ENCODE peak calls at places on chromosomes 6 and 20, in six cellular contexts. I, A, O, J, K and G are unnamed samples.

GRCh38 chr20:50582591-50583234 is 72.5 kb downstream of the PTPN1 start:
- DNase-seq in O (no peak), K (no peak), A (no peak), I (no peak), J (no peak), G (no peak)

GRCh38 chr6:24431045-24431451 is 28.3 kb downstream of the MRS2 start:
- DNase-seq in K (peak; percentile 82), I (no peak), A (peak; percentile 43), J (no peak), O (peak; percentile 9), G (peak; percentile 54)

GRCh38 chr6:33513213-33513612 is 58.8 kb downstream of the ZBTB9 start:
- DNase-seq in J (no peak), O (no peak), K (no peak), A (no peak), I (no peak), G (no peak)

GRCh38 chr6:45305546-45305945 is 22.6 kb upstream of the RUNX2 start:
- DNase-seq in I (no peak), A (no peak), K (no peak), O (no peak), J (no peak), G (peak; percentile 62)

GRCh38 chr6:136792066-136792944 is at the start of gene MAP3K5:
- DNase-seq in A (peak; percentile 85), K (peak; percentile 93), I (peak; percentile 79), O (no peak), J (peak; percentile 50), G (peak; percentile 72)

GRCh38 chr20:6925744-6926278 is 158.3 kb downstream of the BMP2 start:
- DNase-seq in K (no peak), J (no peak), A (no peak), I (no peak), O (no peak), G (no peak)

GRCh38 chr6:29967379-29968010 is 25.2 kb downstream of the HLA-A start:
- DNase-seq in I (no peak), A (peak; percentile 21), K (no peak), J (no peak), O (no peak), G (no peak)

GRCh38 chr20:10250902-10251301 is 32.3 kb downstream of the SNAP25 start:
- DNase-seq in O (no peak), A (no peak), J (no peak), I (no peak), K (no peak), G (no peak)

GRCh38 chr6:148709577-148709976 is 37.3 kb upstream of the UST start:
- DNase-seq in A (no peak), I (no peak), J (no peak), O (no peak), K (no peak), G (peak; percentile 63)

GRCh38 chr20:24470031-24470781 is 777 bp downstream of the SYNDIG1 start:
- DNase-seq in K (no peak), J (peak; percentile 42), A (no peak), O (no peak), I (peak; percentile 54), G (no peak)

GRCh38 chr20:45365444-45365970 is 2.6 kb downstream of the SYS1 start:
- DNase-seq in J (no peak), K (no peak), A (no peak), O (no peak), I (peak; percentile 9), G (no peak)

GRCh38 chr20:25624500-25624939 is 706 bp upstream of the NANP start:
- DNase-seq in O (no peak), A (no peak), J (no peak), I (no peak), K (no peak), G (no peak)

GRCh38 chr20:25622049-25622448 is 1.8 kb downstream of the NANP start:
- DNase-seq in I (no peak), A (no peak), K (no peak), J (no peak), O (no peak), G (peak; percentile 3)

GRCh38 chr20:25623736-25624499 is at the start of gene NANP:
- DNase-seq in J (peak; percentile 93), O (peak; percentile 76), A (peak; percentile 99), I (peak; percentile 94), K (peak; percentile 100), G (peak; percentile 98)

GRCh38 chr20:25623225-25623735 is 534 bp downstream of the NANP start:
- DNase-seq in J (no peak), O (peak; percentile 7), K (peak; percentile 36), A (peak; percentile 68), I (peak; percentile 32), G (peak; percentile 24)

DNA sequence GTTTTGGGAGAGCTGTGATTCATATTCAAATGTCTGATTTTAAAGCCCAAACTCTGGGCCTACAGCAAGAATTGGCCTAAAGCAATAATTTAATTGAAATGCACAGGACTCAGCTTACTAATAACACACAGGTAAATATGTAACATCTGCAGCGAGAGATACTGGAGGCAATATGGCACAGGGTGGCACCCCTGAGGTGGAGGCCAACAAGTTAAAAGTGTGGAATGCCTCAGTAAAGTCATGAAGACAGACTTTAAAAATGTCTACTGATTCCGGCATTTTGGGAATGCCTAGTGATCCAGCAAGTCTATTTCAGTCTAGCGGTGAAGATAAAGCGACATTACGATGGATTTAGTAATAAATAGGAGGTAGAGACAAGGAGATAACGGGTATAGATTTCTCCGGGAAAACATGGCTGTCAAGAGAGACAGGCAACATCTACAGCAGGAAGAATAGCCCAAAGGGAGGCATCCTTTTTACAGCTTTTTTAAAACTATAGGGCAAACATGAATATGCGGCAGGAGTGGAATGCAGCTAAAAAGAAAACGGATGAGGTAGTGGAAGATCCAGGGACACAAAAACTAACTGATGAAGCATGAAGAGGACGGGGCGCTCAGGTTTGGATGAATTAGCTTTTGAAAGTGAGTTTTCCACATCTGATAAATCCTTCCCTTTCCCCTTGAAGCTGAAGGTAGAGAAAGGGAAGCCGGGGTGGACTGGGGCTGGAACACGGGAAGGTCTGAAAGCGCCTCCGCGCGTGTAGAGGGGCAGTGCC is 1.2 kb downstream of the NANP start:
- DNase-seq in I (no peak), K (peak; percentile 79), A (no peak), J (no peak), O (no peak), G (peak; percentile 7)
- H3K18ac ChIP-seq in I (no peak overlapping the region), K (peak overlapping the region; percentile 76), A (peak overlapping the region; percentile 99), J (peak overlapping the region; percentile 99), O (peak overlapping the region; percentile 51), G (no peak overlapping the region)

GRCh38 chr6:169285165-169285564 is 31.5 kb upstream of the THBS2 start:
- DNase-seq in A (no peak), O (no peak), J (no peak), K (no peak), I (no peak), G (no peak)

GRCh38 chr6:169282043-169282442 is 28.4 kb upstream of the THBS2 start:
- DNase-seq in A (no peak), O (no peak), K (no peak), I (no peak), J (no peak), G (no peak)

GRCh38 chr6:169286961-169287360 is 33.3 kb upstream of the THBS2 start:
- DNase-seq in O (no peak), K (no peak), A (no peak), J (no peak), I (no peak), G (no peak)

GRCh38 chr6:169287675-169288074 is 34.0 kb upstream of the THBS2 start:
- DNase-seq in O (no peak), J (no peak), A (no peak), I (no peak), K (no peak), G (no peak)

DNA sequence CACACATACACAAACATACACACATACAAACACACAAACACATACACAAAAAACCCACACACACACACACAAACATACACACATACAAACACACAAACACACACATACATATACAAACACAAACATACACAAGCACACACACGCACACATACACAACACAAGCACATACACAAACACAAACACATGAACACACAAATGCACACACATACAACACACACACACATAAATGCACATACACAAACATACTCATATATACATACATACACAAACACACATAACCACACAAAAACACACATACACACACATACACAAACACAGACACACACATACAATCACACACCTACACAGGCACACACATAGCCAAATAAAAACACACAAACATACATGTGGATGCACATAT is 30.3 kb upstream of the THBS2 start:
- DNase-seq in J (no peak), A (no peak), K (no peak), I (no peak), O (no peak), G (no peak)
- H2AFZ ChIP-seq in J (no peak overlapping the region), A (no peak overlapping the region), K (no peak overlapping the region), I (no peak overlapping the region), O (no peak overlapping the region), G (no peak overlapping the region)

GRCh38 chr20:31605902-31606677 is 1.0 kb downstream of the ID1 start:
- DNase-seq in I (peak; percentile 50), J (no peak), O (no peak), A (peak; percentile 52), K (peak; percentile 45), G (no peak)
- H3K18ac ChIP-seq in I (peak overlapping the region; percentile 77), J (peak overlapping the region; percentile 99), O (peak overlapping the region; percentile 99), A (peak overlapping the region; percentile 99), K (peak overlapping the region; percentile 94), G (peak overlapping the region; percentile 39)

GRCh38 chr6:122715725-122716124 is 63.8 kb upstream of the FABP7 start:
- DNase-seq in O (no peak), A (peak; percentile 61), I (no peak), J (no peak), K (no peak), G (peak; percentile 82)
- H2AFZ ChIP-seq in O (no peak overlapping the region), A (no peak overlapping the region), I (no peak overlapping the region), J (no peak overlapping the region), K (no peak overlapping the region), G (no peak overlapping the region)

GRCh38 chr6:43578748-43579147 is 2.8 kb downstream of the POLH start:
- DNase-seq in K (no peak), O (no peak), A (peak; percentile 14), J (no peak), I (no peak), G (peak; percentile 4)

GRCh38 chr6:43575105-43575771 is 600 bp downstream of the XPO5 start:
- DNase-seq in J (peak; percentile 46), K (peak; percentile 40), A (peak; percentile 49), I (peak; percentile 48), O (no peak), G (peak; percentile 9)

GRCh38 chr6:43572015-43572414 is 3.8 kb downstream of the XPO5 start:
- DNase-seq in J (no peak), K (no peak), A (no peak), I (no peak), O (no peak), G (no peak)

GRCh38 chr6:43579171-43579570 is 3.2 kb downstream of the POLH start:
- DNase-seq in O (no peak), J (no peak), K (peak; percentile 81), A (peak; percentile 25), I (no peak), G (peak; percentile 16)

GRCh38 chr6:43575772-43576551 is at the start of the genes POLH and XPO5:
- DNase-seq in I (peak; percentile 94), K (peak; percentile 96), A (peak; percentile 93), O (peak; percentile 68), J (peak; percentile 91), G (peak; percentile 88)
- H3K18ac ChIP-seq in I (peak within 1 kb of the TSS; percentile 14), K (peak within 1 kb of the TSS; percentile 67), A (peak within 1 kb of the TSS; percentile 94), O (peak within 1 kb of the TSS; percentile 98), J (peak within 1 kb of the TSS; percentile 99), G (peak within 1 kb of the TSS; percentile 77)

GRCh38 chr20:64044484-64045247 is 4.8 kb downstream of the SOX18 start:
- DNase-seq in I (no peak), O (no peak), A (peak; percentile 50), J (no peak), K (peak; percentile 21), G (peak; percentile 37)
- H2AFZ ChIP-seq in I (no peak overlapping the region), O (no peak overlapping the region), A (no peak overlapping the region), J (no peak overlapping the region), K (no peak overlapping the region), G (peak overlapping the region; percentile 40)